ENCODE peak calls at places on chromosomes 12 and 14, in seven cellular contexts. One of them, this sample, is unnamed.
A peak's percentile ranks its signal among the peaks of the same experiment; 100 is the strongest.

GRCh38 chr12:71725011-71725410 is 29.7 kb upstream of the RAB21 start:
- DNase-seq in suprapubic skin: no peak
- DNase-seq in transverse colon: no peak
- DNase-seq in A549: no peak
- DNase-seq in ovary: no peak
- DNase-seq in stomach: no peak
- DNase-seq in upper lobe of left lung: no peak
- DNase-seq in this sample: no peak

GRCh38 chr14:77046706-77047105 is 18.2 kb upstream of the IRF2BPL start:
- DNase-seq in suprapubic skin: no peak
- DNase-seq in transverse colon: no peak
- DNase-seq in A549: no peak
- DNase-seq in ovary: no peak
- DNase-seq in stomach: no peak
- DNase-seq in upper lobe of left lung: no peak
- DNase-seq in this sample: no peak

GRCh38 chr14:69475194-69475818 is 9.2 kb upstream of the PLEKHD1 start:
- DNase-seq in suprapubic skin: no peak
- DNase-seq in transverse colon: no peak
- DNase-seq in A549: peak; percentile 56
- DNase-seq in ovary: no peak
- DNase-seq in stomach: no peak
- DNase-seq in upper lobe of left lung: no peak
- DNase-seq in this sample: no peak

GRCh38 chr14:54627325-54627717 is 60.4 kb downstream of the SAMD4A start:
- DNase-seq in suprapubic skin: no peak
- DNase-seq in transverse colon: no peak
- DNase-seq in A549: no peak
- DNase-seq in ovary: no peak
- DNase-seq in stomach: no peak
- DNase-seq in upper lobe of left lung: no peak
- DNase-seq in this sample: no peak

GRCh38 chr14:52351561-52352491 is 37.7 kb downstream of the PTGER2 start:
- DNase-seq in suprapubic skin: no peak
- DNase-seq in transverse colon: no peak
- DNase-seq in A549: peak; percentile 75
- DNase-seq in ovary: no peak
- DNase-seq in stomach: no peak
- DNase-seq in upper lobe of left lung: no peak
- DNase-seq in this sample: no peak

GRCh38 chr14:71716371-71716770 is 215.9 kb upstream of the RGS6 start:
- DNase-seq in suprapubic skin: no peak
- DNase-seq in transverse colon: no peak
- DNase-seq in A549: no peak
- DNase-seq in ovary: no peak
- DNase-seq in stomach: no peak
- DNase-seq in upper lobe of left lung: no peak
- DNase-seq in this sample: no peak

GRCh38 chr12:64273527-64274403 is 51.7 kb upstream of the KICS2 start:
- DNase-seq in suprapubic skin: no peak
- DNase-seq in transverse colon: peak; percentile 8
- DNase-seq in A549: peak; percentile 51
- DNase-seq in ovary: no peak
- DNase-seq in stomach: no peak
- DNase-seq in upper lobe of left lung: no peak
- DNase-seq in this sample: no peak

GRCh38 chr14:69312608-69313007 is 52.6 kb downstream of the GALNT16 start:
- DNase-seq in suprapubic skin: peak; percentile 28
- DNase-seq in transverse colon: no peak
- DNase-seq in A549: no peak
- DNase-seq in ovary: no peak
- DNase-seq in stomach: no peak
- DNase-seq in upper lobe of left lung: no peak
- DNase-seq in this sample: peak; percentile 41

GRCh38 chr12:751828-752672 is at the start of gene WNK1:
- DNase-seq in suprapubic skin: peak; percentile 99
- DNase-seq in transverse colon: peak; percentile 97
- DNase-seq in A549: peak; percentile 99
- DNase-seq in ovary: peak; percentile 97
- DNase-seq in stomach: peak; percentile 98
- DNase-seq in upper lobe of left lung: peak; percentile 99
- DNase-seq in this sample: peak; percentile 98
- TF ChIP-seq EP300 in suprapubic skin: no peak
- TF ChIP-seq EP300 in transverse colon: no peak
- TF ChIP-seq EP300 in A549: no peak
- TF ChIP-seq EP300 in ovary: no peak
- TF ChIP-seq EP300 in stomach: no peak
- TF ChIP-seq EP300 in upper lobe of left lung: no peak
- TF ChIP-seq EP300 in this sample: no peak

GRCh38 chr12:120689397-120690082 is 2.6 kb downstream of the MLEC start:
- DNase-seq in suprapubic skin: no peak
- DNase-seq in transverse colon: no peak
- DNase-seq in A549: no peak
- DNase-seq in ovary: peak; percentile 19
- DNase-seq in stomach: no peak
- DNase-seq in upper lobe of left lung: no peak
- DNase-seq in this sample: no peak
- H3K4me3 ChIP-seq in suprapubic skin: peak overlapping the region; percentile 67
- H3K4me3 ChIP-seq in transverse colon: peak overlapping the region; percentile 83
- H3K4me3 ChIP-seq in A549: peak overlapping the region; percentile 97
- H3K4me3 ChIP-seq in ovary: no peak overlapping the region
- H3K4me3 ChIP-seq in stomach: peak overlapping the region; percentile 96
- H3K4me3 ChIP-seq in upper lobe of left lung: no peak overlapping the region
- H3K4me3 ChIP-seq in this sample: no peak overlapping the region

DNA sequence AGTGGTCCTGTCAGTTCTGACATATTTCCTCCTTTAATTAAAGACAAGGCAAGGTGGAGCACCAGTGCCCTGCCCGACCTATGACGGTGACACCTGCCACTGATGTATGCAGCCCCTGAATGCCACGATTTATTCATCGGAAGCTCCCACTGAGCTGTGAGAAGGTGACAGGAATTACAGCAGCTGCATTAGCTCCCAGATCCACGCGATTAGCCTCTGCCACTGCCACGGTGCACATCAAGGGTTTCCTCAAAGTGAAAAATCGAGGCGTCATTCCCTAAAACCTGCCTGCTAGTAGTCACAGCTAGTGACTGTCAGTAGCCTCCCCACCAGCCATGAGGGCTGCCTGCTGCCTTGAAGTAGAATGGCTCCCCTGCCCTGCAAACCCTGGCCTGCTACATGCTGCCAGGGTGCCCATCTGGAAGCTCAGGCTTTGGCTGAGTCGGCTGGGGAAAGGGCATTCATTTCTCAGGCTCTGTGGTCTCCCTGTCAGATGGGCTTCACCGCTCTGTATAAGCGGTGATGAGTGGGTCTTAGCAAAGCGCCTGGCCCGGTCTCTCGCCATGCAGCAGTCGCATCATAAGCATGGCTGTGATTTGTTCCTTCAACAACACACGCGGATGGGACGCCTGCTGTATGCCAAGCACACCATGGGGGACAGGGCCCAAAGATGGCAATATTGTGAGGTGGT is 8.2 kb upstream of the BCL11B start:
- DNase-seq in suprapubic skin: no peak
- DNase-seq in transverse colon: no peak
- DNase-seq in A549: no peak
- DNase-seq in ovary: no peak
- DNase-seq in stomach: no peak
- DNase-seq in upper lobe of left lung: no peak
- DNase-seq in this sample: no peak
- H3K9me3 ChIP-seq in suprapubic skin: no peaks in the 10 kb centered on the region
- H3K9me3 ChIP-seq in transverse colon: no peaks in the 10 kb centered on the region
- H3K9me3 ChIP-seq in A549: no peaks in the 10 kb centered on the region
- H3K9me3 ChIP-seq in ovary: no peaks in the 10 kb centered on the region
- H3K9me3 ChIP-seq in stomach: no peaks in the 10 kb centered on the region
- H3K9me3 ChIP-seq in upper lobe of left lung: no peaks in the 10 kb centered on the region
- H3K9me3 ChIP-seq in this sample: no peaks in the 10 kb centered on the region

DNA sequence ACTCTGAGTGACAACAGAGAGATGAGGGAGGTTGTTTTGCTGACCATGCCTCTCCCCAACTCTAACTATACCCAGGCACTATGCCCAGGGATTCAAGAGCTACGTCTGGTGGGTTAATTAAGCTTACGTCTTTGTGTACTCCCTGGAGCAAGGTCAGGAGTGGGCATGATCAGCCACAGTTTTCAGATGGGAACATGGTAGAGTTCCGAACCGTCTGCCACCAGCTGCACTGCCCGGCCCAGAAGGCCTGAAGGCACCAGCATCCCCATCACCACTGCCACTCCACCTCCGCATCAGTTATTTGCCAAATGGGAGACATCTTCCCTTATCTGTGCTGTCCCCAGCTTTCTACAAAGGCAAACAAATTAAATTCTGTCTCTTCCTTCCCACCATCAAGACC is 11.1 kb upstream of the GPX2 start:
- DNase-seq in suprapubic skin: peak; percentile 15
- DNase-seq in transverse colon: no peak
- DNase-seq in A549: no peak
- DNase-seq in ovary: no peak
- DNase-seq in stomach: no peak
- DNase-seq in upper lobe of left lung: no peak
- DNase-seq in this sample: peak; percentile 42
- TF ChIP-seq EP300 in suprapubic skin: no peak
- TF ChIP-seq EP300 in transverse colon: no peak
- TF ChIP-seq EP300 in A549: no peak
- TF ChIP-seq EP300 in ovary: no peak
- TF ChIP-seq EP300 in stomach: no peak
- TF ChIP-seq EP300 in upper lobe of left lung: no peak
- TF ChIP-seq EP300 in this sample: no peak